ENCODE peak calls at places on chromosomes 13 and 19, in seven cellular contexts. I is K562, A is left lung, Q is T-cell, F is BJ, W is Right ventricle myocardium superior, B is T-helper 2 cell. O is an unnamed sample.

GRCh38 chr13:79626924-79627323 is 146.0 kb downstream of the NDFIP2 start:
- DNase-seq in B (no peak), F (no peak), I (no peak), A (no peak), Q (no peak), W (no peak), O (no peak)

GRCh38 chr13:26735677-26736076 is 24.9 kb downstream of the GPR12 start:
- DNase-seq in A (no peak), B (no peak), F (no peak), I (no peak), W (no peak), Q (no peak), O (no peak)

GRCh38 chr13:33180009-33180804 is 105.3 kb downstream of the STARD13 start:
- DNase-seq in I (no peak), A (no peak), Q (no peak), B (no peak), F (no peak), W (no peak), O (no peak)

GRCh38 chr13:94249512-94249911 is 230.0 kb downstream of the DCT start:
- DNase-seq in I (no peak), F (peak; percentile 27), A (no peak), B (no peak), Q (no peak), W (no peak), O (no peak)

GRCh38 chr13:44068169-44068568 is 188.5 kb downstream of the LACC1 start:
- DNase-seq in I (no peak), A (no peak), W (no peak), Q (no peak), F (no peak), B (no peak), O (no peak)

GRCh38 chr19:13691569-13691968 is 72.8 kb upstream of the MRI1 start:
- DNase-seq in I (no peak), W (no peak), A (no peak), F (no peak), Q (no peak), B (no peak), O (no peak)

GRCh38 chr19:46618670-46619231 is 6.1 kb downstream of the PTGIR start:
- DNase-seq in A (no peak), B (no peak), F (no peak), I (no peak), W (no peak), Q (no peak), O (no peak)

GRCh38 chr19:2255112-2255845 is 938 bp downstream of the JSRP1 start:
- DNase-seq in A (no peak), F (no peak), W (no peak), Q (no peak), I (no peak), B (no peak), O (no peak)

GRCh38 chr13:108176685-108177274 is 38.6 kb downstream of the LIG4 start:
- DNase-seq in Q (peak; percentile 24), I (peak; percentile 36), B (peak; percentile 38), A (no peak), F (no peak), W (no peak), O (peak; percentile 59)

GRCh38 chr13:110126391-110126961 is 180.5 kb downstream of the COL4A1 start:
- DNase-seq in W (peak; percentile 79), B (no peak), Q (no peak), F (peak; percentile 88), A (no peak), I (no peak), O (no peak)

GRCh38 chr19:39212377-39212742 is 8.3 kb upstream of the SYCN start:
- DNase-seq in B (peak; percentile 22), Q (peak; percentile 22), A (peak; percentile 80), I (peak; percentile 68), F (no peak), W (peak; percentile 54), O (peak; percentile 46)

GRCh38 chr19:13537454-13537853 is 31.2 kb upstream of the CACNA1A start:
- DNase-seq in A (no peak), B (no peak), W (no peak), F (no peak), I (peak; percentile 33), Q (no peak), O (no peak)

GRCh38 chr13:102040812-102041211 is 361.0 kb downstream of the FGF14 start:
- DNase-seq in B (no peak), W (no peak), A (no peak), I (no peak), Q (no peak), F (no peak), O (no peak)